ENCODE peak calls at places on chromosome 17, in eight cellular contexts. Q is activated T-helper 9 cell treated with anti-CD3 and anti-CD28 coated beads, Interleukin-2, amount 50 U/mL, for 16 hours; V is IMR-90; F is left cardiac atrium; G is NCI-H187; B is T-helper 1 cell; A is CD8-positive, alpha-beta T cell; D is NCI-H1105 treated with DMSO at 0.1 percent for 48 hours. S is an unnamed sample.

GRCh38 chr17:8060274-8060673 is 21.4 kb downstream of the ALOX15B start:
- DNase-seq in A (peak), V (peak), B (peak), F (peak), G (peak), D (peak), Q (no peak), S (peak)

GRCh38 chr17:48630925-48631692 is 5.0 kb upstream of the HOXB9 start:
- DNase-seq in Q (no peak), V (no peak), F (no peak), D (no peak), G (no peak), A (no peak), B (no peak), S (no peak)

GRCh38 chr17:79831367-79832210 is 7.7 kb downstream of the CBX4 start:
- DNase-seq in A (no peak), D (no peak), B (no peak), F (peak), G (no peak), Q (no peak), V (no peak), S (no peak)

GRCh38 chr17:40615295-40615988 is 32.2 kb downstream of the SMARCE1 start:
- DNase-seq in A (no peak), Q (no peak), G (no peak), V (peak), B (no peak), F (no peak), D (peak), S (peak)

GRCh38 chr17:45386180-45386579 is 46.5 kb downstream of the ARHGAP27 start:
- DNase-seq in A (no peak), G (no peak), D (no peak), B (no peak), Q (no peak), V (no peak), F (no peak), S (no peak)

GRCh38 chr17:66964083-66964771 is at the start of gene CACNG4:
- DNase-seq in D (peak), G (no peak), Q (no peak), V (no peak), A (no peak), F (no peak), B (no peak), S (no peak)

GRCh38 chr17:5580367-5580766 is 3.9 kb downstream of the NLRP1 start:
- DNase-seq in V (peak), A (no peak), G (no peak), B (no peak), D (no peak), Q (no peak), F (no peak), S (peak)

GRCh38 chr17:82065193-82065637 is 389 bp downstream of the DUS1L start:
- DNase-seq in Q (peak), D (no peak), B (no peak), V (peak), A (no peak), F (no peak), G (no peak), S (peak)